ENCODE peak calls at places on chromosomes 11 and 22, in four cellular contexts. Y, J, Z and C are unnamed samples.

GRCh38 chr22:36027579-36027959 is 1.1 kb downstream of the RBFOX2 start:
- DNase-seq in Z (no peak), J (peak), Y (no peak), C (no peak)

GRCh38 chr22:37485006-37485713 is 1.0 kb downstream of the MFNG start:
- DNase-seq in J (no peak), Z (peak), Y (no peak), C (no peak)

GRCh38 chr11:63918576-63919171 is 1.7 kb upstream of the RCOR2 start:
- DNase-seq in J (no peak), Y (no peak), Z (no peak), C (no peak)

GRCh38 chr22:42066937-42067336 is 3.7 kb downstream of the NAGA start:
- DNase-seq in J (no peak), Z (no peak), Y (no peak), C (no peak)

GRCh38 chr11:79864882-79865281 is 424.1 kb upstream of the TENM4 start:
- DNase-seq in Y (no peak), J (no peak), Z (no peak), C (peak)

GRCh38 chr11:109112748-109113378 is 309.1 kb upstream of the C11orf87 start:
- DNase-seq in Y (no peak), J (no peak), Z (peak), C (no peak)

GRCh38 chr22:22938672-22939536 is 51.3 kb downstream of the IGLL5 start:
- DNase-seq in J (no peak), Z (no peak), Y (no peak), C (no peak)

GRCh38 chr11:44625759-44626523 is 60.5 kb downstream of the CD82 start:
- DNase-seq in J (peak), Z (no peak), Y (no peak), C (no peak)

GRCh38 chr22:48101704-48102103 is 1339.3 kb downstream of the TBC1D22A start:
- DNase-seq in Z (no peak), Y (no peak), J (no peak), C (no peak)

GRCh38 chr11:124405611-124406010 is 6.8 kb upstream of the OR8B3 start:
- DNase-seq in Y (peak), Z (no peak), J (no peak), C (no peak)

GRCh38 chr22:31278643-31279326 is 13.5 kb downstream of the PIK3IP1 start:
- DNase-seq in J (no peak), Z (no peak), Y (no peak), C (no peak)

GRCh38 chr11:131910491-131911387 is 540.3 kb downstream of the NTM start:
- DNase-seq in J (peak), Y (peak), Z (no peak), C (peak)

GRCh38 chr22:47794851-47795250 is 1032.4 kb downstream of the TBC1D22A start:
- DNase-seq in Z (no peak), Y (no peak), J (no peak), C (no peak)

GRCh38 chr11:9525116-9525515 is 48.4 kb upstream of the WEE1 start:
- DNase-seq in Z (no peak), Y (no peak), J (no peak), C (no peak)

GRCh38 chr22:41092847-41093371 is 517 bp downstream of the EP300 start:
- DNase-seq in Y (peak), Z (peak), J (peak), C (peak)

GRCh38 chr11:3157381-3158130 is 7.6 kb downstream of the OSBPL5 start:
- DNase-seq in J (no peak), Y (no peak), Z (peak), C (peak)

DNA sequence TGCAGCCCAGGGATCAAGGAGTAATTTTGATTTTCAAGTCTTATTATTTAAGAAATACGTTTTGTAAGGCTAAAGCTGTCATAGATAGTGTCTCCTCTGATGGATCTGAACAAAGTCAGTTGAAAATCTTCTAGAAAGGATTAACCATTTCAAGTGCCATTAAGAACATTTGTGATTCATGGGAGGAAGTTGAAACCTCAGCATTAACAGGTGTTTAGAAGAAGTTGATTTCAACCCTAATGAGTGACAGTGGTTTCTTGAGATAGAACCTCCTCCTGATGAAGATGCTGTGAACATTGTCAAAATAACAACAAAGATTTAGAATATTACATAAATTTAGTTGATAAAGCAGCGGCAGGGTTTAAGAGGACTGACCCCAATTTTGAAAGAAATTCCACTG is 61.7 kb downstream of the PRR5L start:
- DNase-seq in J (no peak), Z (no peak), Y (no peak), C (no peak)
- H3K4me3 ChIP-seq in J (no peak), Z (no peak), Y (no peak), C (no peak)

GRCh38 chr11:118907749-118908106 is 18.0 kb downstream of the BCL9L start:
- DNase-seq in J (no peak), Y (no peak), Z (no peak), C (no peak)

GRCh38 chr11:118909619-118910308 is 16.0 kb downstream of the BCL9L start:
- DNase-seq in Y (peak), Z (no peak), J (no peak), C (no peak)

GRCh38 chr11:118910309-118911112 is 15.2 kb downstream of the BCL9L start:
- DNase-seq in Z (peak), Y (peak), J (peak), C (peak)

GRCh38 chr11:118908264-118908663 is 17.5 kb downstream of the BCL9L start:
- DNase-seq in Z (no peak), Y (no peak), J (no peak), C (no peak)

GRCh38 chr11:118908931-118909618 is 16.7 kb downstream of the BCL9L start:
- DNase-seq in J (peak), Y (peak), Z (peak), C (peak)
- H3K4me3 ChIP-seq in J (peak), Y (peak), Z (peak), C (peak)

GRCh38 chr11:72680624-72681158 is 6.5 kb upstream of the PDE2A start:
- DNase-seq in J (no peak), Z (no peak), Y (no peak), C (no peak)
- H3K4me3 ChIP-seq in J (no peak), Z (no peak), Y (no peak), C (no peak)

DNA sequence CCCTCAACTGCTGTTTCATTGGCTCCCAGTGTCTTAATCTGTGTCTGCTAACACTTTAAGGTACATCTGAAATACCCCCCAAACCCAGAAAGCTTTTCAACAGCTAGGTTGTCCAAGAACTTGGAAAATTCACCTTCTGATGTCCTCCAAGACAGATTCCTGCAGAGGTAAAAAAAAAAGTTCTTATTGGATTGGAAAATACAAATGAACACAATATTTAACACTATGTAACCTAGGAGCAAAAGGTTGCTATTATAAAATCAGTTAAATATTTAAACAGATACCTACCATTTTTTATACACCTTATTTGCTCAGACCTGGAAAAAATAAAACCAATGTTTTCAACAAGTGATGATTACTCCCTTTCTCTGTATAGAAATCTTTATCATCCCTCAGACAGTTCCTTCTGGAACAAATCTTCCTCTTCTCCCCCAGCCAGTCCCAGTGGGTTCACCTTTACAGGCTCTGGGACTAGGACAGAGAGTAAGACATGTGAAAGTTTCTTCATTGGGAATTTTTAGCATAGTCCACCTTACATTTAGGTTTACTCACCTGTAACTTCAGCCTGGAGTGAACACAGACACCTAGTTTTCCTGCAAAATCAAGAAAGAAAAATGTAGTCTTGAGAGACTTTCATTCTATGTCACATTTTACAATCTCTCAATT is 13.3 kb upstream of the WDR74 start:
- DNase-seq in Z (no peak), Y (no peak), J (no peak), C (no peak)
- H3K4me3 ChIP-seq in Z (no peak), Y (no peak), J (no peak), C (peak)

DNA sequence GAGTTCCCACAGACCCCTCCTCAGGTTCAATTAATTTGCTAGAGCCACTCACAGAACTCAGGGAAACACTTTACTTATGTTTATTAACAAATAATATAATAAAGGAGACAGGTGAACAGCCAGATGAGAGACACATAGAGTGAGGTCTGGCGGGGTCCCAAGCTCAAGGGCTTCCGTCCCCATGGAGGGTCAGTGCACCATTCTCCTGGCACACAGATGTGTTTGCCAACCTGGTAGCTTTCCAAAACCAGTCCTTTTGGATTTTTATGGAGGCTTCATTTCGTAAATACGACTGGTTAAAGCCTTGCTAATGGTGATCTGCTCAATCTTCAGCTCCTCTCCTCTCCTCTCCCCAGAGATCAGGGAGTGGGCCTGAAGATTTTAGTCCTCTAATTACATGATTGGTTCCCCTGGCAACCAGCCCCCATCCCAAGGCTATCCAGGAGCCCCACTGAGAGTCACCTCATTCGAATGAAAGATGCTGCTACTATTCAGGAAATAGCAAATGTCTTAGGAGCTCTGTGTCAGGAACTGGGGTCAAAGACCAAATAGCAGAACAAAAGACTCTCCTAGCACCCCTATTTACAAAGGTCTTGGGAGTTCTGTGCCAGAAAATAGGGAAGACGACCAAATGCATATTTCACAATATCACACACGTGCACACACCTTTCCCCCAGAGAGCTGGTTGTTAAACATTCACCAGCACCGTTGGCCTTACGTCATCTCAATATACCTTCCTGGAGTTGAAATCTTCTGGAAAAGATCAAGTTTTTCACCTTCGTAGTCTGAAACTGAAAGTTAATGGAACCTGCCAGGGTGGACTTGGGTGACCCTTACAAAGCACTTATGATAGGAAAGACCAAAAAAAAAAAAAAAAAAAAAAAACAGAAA is 23.8 kb upstream of the CAPRIN1 start:
- DNase-seq in Y (no peak), Z (no peak), J (no peak), C (no peak)
- H3K4me3 ChIP-seq in Y (no peak), Z (no peak), J (no peak), C (no peak)

DNA sequence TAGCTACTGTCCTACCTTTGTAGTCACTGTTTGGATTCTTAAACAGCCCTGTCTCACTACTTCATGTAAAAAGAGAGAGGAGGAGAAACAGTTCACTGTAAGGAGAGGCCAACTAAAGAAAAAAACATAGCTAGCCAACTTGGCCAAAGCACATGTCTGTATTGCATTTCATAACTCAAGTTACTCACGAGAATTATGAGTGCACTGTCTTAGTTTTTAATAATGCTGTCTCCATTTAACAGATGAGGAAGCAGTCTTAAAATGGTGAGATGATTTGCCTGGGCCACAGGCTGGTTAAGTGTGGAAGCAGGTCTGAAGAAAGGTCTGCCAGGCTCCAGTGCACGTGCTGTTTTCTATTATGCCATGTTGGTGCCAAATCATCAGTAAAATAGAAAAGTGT is 104.5 kb downstream of the UVRAG start:
- DNase-seq in J (no peak), Y (no peak), Z (no peak), C (no peak)
- H3K4me3 ChIP-seq in J (no peak), Y (no peak), Z (no peak), C (no peak)

GRCh38 chr11:65417221-65417701 is 5.3 kb upstream of the NEAT1 start:
- DNase-seq in Z (peak), J (peak), Y (no peak), C (no peak)
- H3K4me3 ChIP-seq in Z (peak), J (no peak), Y (no peak), C (no peak)

GRCh38 chr11:16607675-16608644 is 130.5 kb upstream of the C11orf58 start:
- DNase-seq in Y (peak), J (peak), Z (peak), C (peak)
- H3K4me3 ChIP-seq in Y (peak), J (peak), Z (peak), C (peak)

DNA sequence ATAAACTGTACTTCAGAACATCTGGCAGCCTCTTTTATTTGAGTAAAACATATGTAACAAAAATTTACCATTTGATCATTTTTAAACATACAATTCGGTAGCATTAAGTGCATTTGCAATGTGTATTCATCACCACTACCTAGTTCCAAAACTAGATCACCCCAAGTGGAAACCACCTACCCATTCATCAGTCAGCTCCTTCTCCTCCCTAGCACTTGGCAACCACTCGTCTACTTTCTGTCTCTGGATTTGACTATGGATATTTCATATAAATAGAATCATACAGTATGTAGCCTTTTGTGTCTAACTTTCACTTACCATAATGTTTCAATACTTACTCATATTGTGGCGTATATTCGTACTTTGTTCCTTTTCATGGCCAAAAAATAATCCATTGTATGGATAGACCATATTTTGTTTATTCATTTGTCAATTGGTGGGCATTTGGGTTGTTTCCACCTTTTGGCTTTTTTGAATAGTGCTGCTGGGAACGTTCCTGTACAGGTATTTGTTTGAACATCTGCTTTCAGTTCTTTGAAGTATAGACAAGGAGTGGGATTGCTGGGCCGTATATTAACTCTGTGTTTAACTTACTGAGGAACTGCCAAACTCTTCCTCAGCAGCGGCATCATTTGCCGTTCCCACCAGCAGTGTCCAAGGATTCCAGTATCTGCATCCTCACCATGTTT is 27.2 kb upstream of the ADORA2A start:
- DNase-seq in Y (no peak), J (no peak), Z (no peak), C (no peak)
- H3K4me3 ChIP-seq in Y (no peak), J (no peak), Z (no peak), C (no peak)